ENCODE peak calls at places on chromosomes 2 and 18, in five cellular contexts. O is HCT116; X is T-helper 2 cell; K is activated CD8-positive, alpha-beta memory T cell treated with anti-CD3 and anti-CD28 coated beads for 4 hours; E is astrocyte. F is an unnamed sample.

GRCh38 chr2:179263460-179264237 is 983 bp downstream of the SESTD1 start:
- DNase-seq in O (no peak), X (peak; percentile 4), K (no peak), E (peak; percentile 51), F (peak; percentile 18)

GRCh38 chr2:9641641-9642040 is 10.8 kb upstream of the YWHAQ start:
- DNase-seq in O (no peak), X (peak; percentile 85), K (no peak), E (no peak), F (no peak)

GRCh38 chr2:217282531-217282930 is 422.7 kb upstream of the TNP1 start:
- DNase-seq in O (no peak), X (no peak), K (no peak), E (peak; percentile 93), F (no peak)

GRCh38 chr2:190023860-190024259 is 38.7 kb downstream of the MSTN start:
- DNase-seq in O (peak; percentile 60), X (peak; percentile 50), K (no peak), E (peak; percentile 26), F (no peak)

GRCh38 chr2:189661957-189662321 is 680 bp downstream of the ASNSD1 start:
- DNase-seq in O (no peak), X (peak; percentile 32), K (no peak), E (no peak), F (no peak)

GRCh38 chr2:172398444-172398843 is 28.9 kb upstream of the ITGA6 start:
- DNase-seq in O (peak; percentile 3), X (no peak), K (no peak), E (no peak), F (no peak)

GRCh38 chr2:230668184-230668938 is 44.3 kb upstream of the CAB39 start:
- DNase-seq in O (no peak), X (peak; percentile 52), K (no peak), E (peak; percentile 48), F (no peak)

GRCh38 chr2:202317080-202317859 is 51.7 kb downstream of the NOP58 start:
- DNase-seq in O (peak; percentile 15), X (no peak), K (no peak), E (peak; percentile 93), F (no peak)

GRCh38 chr18:63844254-63844653 is 43.3 kb upstream of the SERPINB2 start:
- DNase-seq in O (peak; percentile 31), X (peak; percentile 12), K (no peak), E (peak; percentile 7), F (no peak)

GRCh38 chr2:10935953-10936942 is 24.5 kb downstream of the KCNF1 start:
- DNase-seq in O (peak; percentile 94), X (no peak), K (no peak), E (peak; percentile 99), F (no peak)

GRCh38 chr18:26057208-26057821 is 33.1 kb downstream of the SS18 start:
- DNase-seq in O (no peak), X (no peak), K (no peak), E (peak; percentile 56), F (no peak)

GRCh38 chr18:22558945-22559385 is 141.2 kb upstream of the CTAGE1 start:
- DNase-seq in O (no peak), X (no peak), K (no peak), E (peak; percentile 77), F (peak; percentile 12)

GRCh38 chr2:24359701-24360049 is 661 bp downstream of the ITSN2 start:
- DNase-seq in O (no peak), X (peak; percentile 64), K (no peak), E (peak; percentile 12), F (no peak)

GRCh38 chr18:40293311-40293710 is 1661.7 kb upstream of the PIK3C3 start:
- DNase-seq in O (no peak), X (no peak), K (no peak), E (no peak), F (no peak)

GRCh38 chr2:237858294-237859081 is 935 bp upstream of the RAMP1 start:
- DNase-seq in O (no peak), X (peak; percentile 53), K (peak; percentile 10), E (peak; percentile 80), F (peak; percentile 71)

GRCh38 chr2:179051250-179051649 is 1.3 kb upstream of the CCDC141 start:
- DNase-seq in O (no peak), X (no peak), K (no peak), E (no peak), F (no peak)

GRCh38 chr18:69588301-69588700 is 187.6 kb downstream of the DOK6 start:
- DNase-seq in O (no peak), X (no peak), K (no peak), E (no peak), F (no peak)

GRCh38 chr2:233409286-233409991 is 55.1 kb downstream of the DGKD start:
- DNase-seq in O (no peak), X (peak; percentile 71), K (no peak), E (no peak), F (no peak)

GRCh38 chr18:5527603-5528002 is 16.2 kb downstream of the EPB41L3 start:
- DNase-seq in O (no peak), X (no peak), K (no peak), E (peak; percentile 85), F (no peak)

GRCh38 chr2:72143441-72144356 is 4.0 kb downstream of the CYP26B1 start:
- DNase-seq in O (no peak), X (no peak), K (no peak), E (no peak), F (no peak)